ENCODE peak calls at places on chromosomes 7 and 10, in five cellular contexts. One of them, this sample, is unnamed.

GRCh38 chr7:16015981-16016380 is 329.5 kb upstream of the MEOX2 start:
- DNase-seq in activated CD4-positive, alpha-beta T cell treated with anti-CD3 and anti-CD28 coated beads, Interleukin-2, amount 50 U/mL, for 1 hour: no peak
- DNase-seq in activated CD8-positive, alpha-beta memory T cell treated with anti-CD3 and anti-CD28 coated beads for 4 hours: no peak
- DNase-seq in activated naive CD4-positive, alpha-beta T cell: no peak
- DNase-seq in effector memory CD4-positive, alpha-beta T cell: no peak
- DNase-seq in this sample: no peak

GRCh38 chr10:131901181-131901829 is 497 bp downstream of the PPP2R2D start:
- DNase-seq in activated CD4-positive, alpha-beta T cell treated with anti-CD3 and anti-CD28 coated beads, Interleukin-2, amount 50 U/mL, for 1 hour: peak; percentile 38
- DNase-seq in activated CD8-positive, alpha-beta memory T cell treated with anti-CD3 and anti-CD28 coated beads for 4 hours: no peak
- DNase-seq in activated naive CD4-positive, alpha-beta T cell: no peak
- DNase-seq in effector memory CD4-positive, alpha-beta T cell: peak; percentile 26
- DNase-seq in this sample: peak; percentile 70

GRCh38 chr7:42085531-42085930 is 151.5 kb downstream of the GLI3 start:
- DNase-seq in activated CD4-positive, alpha-beta T cell treated with anti-CD3 and anti-CD28 coated beads, Interleukin-2, amount 50 U/mL, for 1 hour: no peak
- DNase-seq in activated CD8-positive, alpha-beta memory T cell treated with anti-CD3 and anti-CD28 coated beads for 4 hours: no peak
- DNase-seq in activated naive CD4-positive, alpha-beta T cell: no peak
- DNase-seq in effector memory CD4-positive, alpha-beta T cell: no peak
- DNase-seq in this sample: no peak

GRCh38 chr7:141701489-141702046 is 398 bp downstream of the DENND11 start:
- DNase-seq in activated CD4-positive, alpha-beta T cell treated with anti-CD3 and anti-CD28 coated beads, Interleukin-2, amount 50 U/mL, for 1 hour: peak; percentile 58
- DNase-seq in activated CD8-positive, alpha-beta memory T cell treated with anti-CD3 and anti-CD28 coated beads for 4 hours: peak; percentile 58
- DNase-seq in activated naive CD4-positive, alpha-beta T cell: peak; percentile 29
- DNase-seq in effector memory CD4-positive, alpha-beta T cell: peak; percentile 73
- DNase-seq in this sample: peak; percentile 69

GRCh38 chr7:42017356-42017986 is 219.5 kb downstream of the GLI3 start:
- DNase-seq in activated CD4-positive, alpha-beta T cell treated with anti-CD3 and anti-CD28 coated beads, Interleukin-2, amount 50 U/mL, for 1 hour: no peak
- DNase-seq in activated CD8-positive, alpha-beta memory T cell treated with anti-CD3 and anti-CD28 coated beads for 4 hours: no peak
- DNase-seq in activated naive CD4-positive, alpha-beta T cell: no peak
- DNase-seq in effector memory CD4-positive, alpha-beta T cell: no peak
- DNase-seq in this sample: no peak

GRCh38 chr7:28037220-28038010 is 143.2 kb downstream of the JAZF1 start:
- DNase-seq in activated CD4-positive, alpha-beta T cell treated with anti-CD3 and anti-CD28 coated beads, Interleukin-2, amount 50 U/mL, for 1 hour: no peak
- DNase-seq in activated CD8-positive, alpha-beta memory T cell treated with anti-CD3 and anti-CD28 coated beads for 4 hours: no peak
- DNase-seq in activated naive CD4-positive, alpha-beta T cell: no peak
- DNase-seq in effector memory CD4-positive, alpha-beta T cell: no peak
- DNase-seq in this sample: peak; percentile 34

GRCh38 chr10:84966708-84967441 is 638.5 kb downstream of the CCSER2 start:
- DNase-seq in activated CD4-positive, alpha-beta T cell treated with anti-CD3 and anti-CD28 coated beads, Interleukin-2, amount 50 U/mL, for 1 hour: no peak
- DNase-seq in activated CD8-positive, alpha-beta memory T cell treated with anti-CD3 and anti-CD28 coated beads for 4 hours: no peak
- DNase-seq in activated naive CD4-positive, alpha-beta T cell: no peak
- DNase-seq in effector memory CD4-positive, alpha-beta T cell: no peak
- DNase-seq in this sample: no peak

GRCh38 chr7:146902728-146903127 is 786.1 kb downstream of the CNTNAP2 start:
- DNase-seq in activated CD4-positive, alpha-beta T cell treated with anti-CD3 and anti-CD28 coated beads, Interleukin-2, amount 50 U/mL, for 1 hour: no peak
- DNase-seq in activated CD8-positive, alpha-beta memory T cell treated with anti-CD3 and anti-CD28 coated beads for 4 hours: no peak
- DNase-seq in activated naive CD4-positive, alpha-beta T cell: no peak
- DNase-seq in effector memory CD4-positive, alpha-beta T cell: no peak
- DNase-seq in this sample: no peak

GRCh38 chr10:75165684-75166622 is 44.6 kb upstream of the VDAC2 start:
- DNase-seq in activated CD4-positive, alpha-beta T cell treated with anti-CD3 and anti-CD28 coated beads, Interleukin-2, amount 50 U/mL, for 1 hour: no peak
- DNase-seq in activated CD8-positive, alpha-beta memory T cell treated with anti-CD3 and anti-CD28 coated beads for 4 hours: no peak
- DNase-seq in activated naive CD4-positive, alpha-beta T cell: no peak
- DNase-seq in effector memory CD4-positive, alpha-beta T cell: no peak
- DNase-seq in this sample: peak; percentile 25

GRCh38 chr7:38550881-38551280 is 80.3 kb downstream of the AMPH start:
- DNase-seq in activated CD4-positive, alpha-beta T cell treated with anti-CD3 and anti-CD28 coated beads, Interleukin-2, amount 50 U/mL, for 1 hour: no peak
- DNase-seq in activated CD8-positive, alpha-beta memory T cell treated with anti-CD3 and anti-CD28 coated beads for 4 hours: no peak
- DNase-seq in activated naive CD4-positive, alpha-beta T cell: no peak
- DNase-seq in effector memory CD4-positive, alpha-beta T cell: no peak
- DNase-seq in this sample: no peak

GRCh38 chr10:5666324-5667220 is at the start of gene ASB13:
- DNase-seq in activated CD4-positive, alpha-beta T cell treated with anti-CD3 and anti-CD28 coated beads, Interleukin-2, amount 50 U/mL, for 1 hour: peak; percentile 20
- DNase-seq in activated CD8-positive, alpha-beta memory T cell treated with anti-CD3 and anti-CD28 coated beads for 4 hours: no peak
- DNase-seq in activated naive CD4-positive, alpha-beta T cell: no peak
- DNase-seq in effector memory CD4-positive, alpha-beta T cell: no peak
- DNase-seq in this sample: peak; percentile 47

GRCh38 chr7:151539055-151539714 is 19.5 kb upstream of the RHEB start:
- DNase-seq in activated CD4-positive, alpha-beta T cell treated with anti-CD3 and anti-CD28 coated beads, Interleukin-2, amount 50 U/mL, for 1 hour: no peak
- DNase-seq in activated CD8-positive, alpha-beta memory T cell treated with anti-CD3 and anti-CD28 coated beads for 4 hours: no peak
- DNase-seq in activated naive CD4-positive, alpha-beta T cell: no peak
- DNase-seq in effector memory CD4-positive, alpha-beta T cell: no peak
- DNase-seq in this sample: no peak

GRCh38 chr10:46549171-46550075 is 7.0 kb downstream of the GPRIN2 start:
- DNase-seq in activated CD4-positive, alpha-beta T cell treated with anti-CD3 and anti-CD28 coated beads, Interleukin-2, amount 50 U/mL, for 1 hour: no peak
- DNase-seq in activated CD8-positive, alpha-beta memory T cell treated with anti-CD3 and anti-CD28 coated beads for 4 hours: no peak
- DNase-seq in activated naive CD4-positive, alpha-beta T cell: no peak
- DNase-seq in effector memory CD4-positive, alpha-beta T cell: no peak
- DNase-seq in this sample: no peak

This sample was measured in activated T-cell treated with anti-CD3 and anti-CD28 coated beads, Interleukin-2, amount 50 U/mL, for 72 hours.